ENCODE peak calls at places on chromosomes 6 and 20, in five cellular contexts. One of them, this sample, is unnamed.

GRCh38 chr6:82246802-82247633 is 526 bp downstream of the IBTK start:
- DNase-seq in IMR-90: peak; percentile 30
- DNase-seq in PC-3: peak; percentile 61
- DNase-seq in fibroblast of lung: peak; percentile 55
- DNase-seq in GM23248: peak; percentile 79
- DNase-seq in this sample: no peak

GRCh38 chr20:64116016-64116415 is 8.7 kb upstream of the NPBWR2 start:
- DNase-seq in IMR-90: no peak
- DNase-seq in PC-3: no peak
- DNase-seq in fibroblast of lung: no peak
- DNase-seq in GM23248: no peak
- DNase-seq in this sample: no peak

GRCh38 chr20:38893485-38894090 is 32.6 kb upstream of the FAM83D start:
- DNase-seq in IMR-90: peak; percentile 18
- DNase-seq in PC-3: peak; percentile 75
- DNase-seq in fibroblast of lung: peak; percentile 8
- DNase-seq in GM23248: peak; percentile 63
- DNase-seq in this sample: no peak

GRCh38 chr20:17785007-17785406 is 85.2 kb downstream of the BANF2 start:
- DNase-seq in IMR-90: no peak
- DNase-seq in PC-3: no peak
- DNase-seq in fibroblast of lung: no peak
- DNase-seq in GM23248: no peak
- DNase-seq in this sample: no peak

GRCh38 chr6:134217516-134218140 is 100.3 kb downstream of the SGK1 start:
- DNase-seq in IMR-90: no peak
- DNase-seq in PC-3: no peak
- DNase-seq in fibroblast of lung: peak; percentile 16
- DNase-seq in GM23248: peak; percentile 8
- DNase-seq in this sample: peak; percentile 34

GRCh38 chr6:38909020-38909730 is 139.4 kb upstream of the GLP1R start:
- DNase-seq in IMR-90: no peak
- DNase-seq in PC-3: peak; percentile 5
- DNase-seq in fibroblast of lung: no peak
- DNase-seq in GM23248: no peak
- DNase-seq in this sample: no peak

GRCh38 chr6:153170511-153170910 is 39.4 kb upstream of the RGS17 start:
- DNase-seq in IMR-90: peak; percentile 52
- DNase-seq in PC-3: peak; percentile 80
- DNase-seq in fibroblast of lung: peak; percentile 53
- DNase-seq in GM23248: peak; percentile 85
- DNase-seq in this sample: no peak

GRCh38 chr20:48126227-48126740 is 341.0 kb upstream of the SULF2 start:
- DNase-seq in IMR-90: no peak
- DNase-seq in PC-3: no peak
- DNase-seq in fibroblast of lung: no peak
- DNase-seq in GM23248: no peak
- DNase-seq in this sample: no peak

GRCh38 chr6:153104220-153104619 is 26.9 kb downstream of the RGS17 start:
- DNase-seq in IMR-90: no peak
- DNase-seq in PC-3: no peak
- DNase-seq in fibroblast of lung: peak; percentile 38
- DNase-seq in GM23248: peak; percentile 16
- DNase-seq in this sample: no peak

GRCh38 chr6:16257999-16258708 is 19.8 kb downstream of the GMPR start:
- DNase-seq in IMR-90: peak; percentile 17
- DNase-seq in PC-3: peak; percentile 3
- DNase-seq in fibroblast of lung: no peak
- DNase-seq in GM23248: no peak
- DNase-seq in this sample: no peak

GRCh38 chr6:119533603-119534279 is 184.2 kb upstream of the MAN1A1 start:
- DNase-seq in IMR-90: peak; percentile 82
- DNase-seq in PC-3: peak; percentile 77
- DNase-seq in fibroblast of lung: peak; percentile 60
- DNase-seq in GM23248: peak; percentile 89
- DNase-seq in this sample: no peak

GRCh38 chr6:46103437-46103836 is 26.4 kb upstream of the ENPP4 start:
- DNase-seq in IMR-90: no peak
- DNase-seq in PC-3: peak; percentile 16
- DNase-seq in fibroblast of lung: no peak
- DNase-seq in GM23248: peak; percentile 14
- DNase-seq in this sample: no peak

GRCh38 chr6:52050051-52050405 is 37.4 kb downstream of the PKHD1 start:
- DNase-seq in IMR-90: no peak
- DNase-seq in PC-3: no peak
- DNase-seq in fibroblast of lung: no peak
- DNase-seq in GM23248: no peak
- DNase-seq in this sample: no peak

GRCh38 chr20:25865715-25866656 is 169.3 kb upstream of the ZNF337 start:
- DNase-seq in IMR-90: peak; percentile 41
- DNase-seq in PC-3: peak; percentile 76
- DNase-seq in fibroblast of lung: peak; percentile 49
- DNase-seq in GM23248: peak; percentile 85
- DNase-seq in this sample: peak; percentile 34

GRCh38 chr6:27157461-27158315 is 89.8 kb upstream of the PRSS16 start:
- DNase-seq in IMR-90: peak; percentile 77
- DNase-seq in PC-3: peak; percentile 87
- DNase-seq in fibroblast of lung: peak; percentile 72
- DNase-seq in GM23248: peak; percentile 81
- DNase-seq in this sample: no peak

GRCh38 chr6:22380236-22380635 is 83.4 kb upstream of the PRL start:
- DNase-seq in IMR-90: no peak
- DNase-seq in PC-3: no peak
- DNase-seq in fibroblast of lung: no peak
- DNase-seq in GM23248: no peak
- DNase-seq in this sample: no peak

GRCh38 chr6:138349891-138350290 is 27.8 kb upstream of the SMIM28 start:
- DNase-seq in IMR-90: no peak
- DNase-seq in PC-3: no peak
- DNase-seq in fibroblast of lung: peak; percentile 42
- DNase-seq in GM23248: peak; percentile 24
- DNase-seq in this sample: peak; percentile 76

GRCh38 chr6:142816024-142816423 is 129.0 kb downstream of the HIVEP2 start:
- DNase-seq in IMR-90: peak; percentile 56
- DNase-seq in PC-3: no peak
- DNase-seq in fibroblast of lung: peak; percentile 57
- DNase-seq in GM23248: no peak
- DNase-seq in this sample: no peak

GRCh38 chr20:3413393-3413889 is 6.0 kb upstream of the DNAAF9 start:
- DNase-seq in IMR-90: no peak
- DNase-seq in PC-3: no peak
- DNase-seq in fibroblast of lung: no peak
- DNase-seq in GM23248: no peak
- DNase-seq in this sample: no peak

GRCh38 chr20:16098890-16099639 is 474.2 kb downstream of the KIF16B start:
- DNase-seq in IMR-90: no peak
- DNase-seq in PC-3: peak; percentile 60
- DNase-seq in fibroblast of lung: no peak
- DNase-seq in GM23248: no peak
- DNase-seq in this sample: no peak

GRCh38 chr20:63978319-63979220 is 872 bp downstream of the SAMD10 start:
- DNase-seq in IMR-90: peak; percentile 43
- DNase-seq in PC-3: peak; percentile 92
- DNase-seq in fibroblast of lung: peak; percentile 45
- DNase-seq in GM23248: peak; percentile 45
- DNase-seq in this sample: no peak

GRCh38 chr20:2697768-2698167 is 5.2 kb downstream of the EBF4 start:
- DNase-seq in IMR-90: no peak
- DNase-seq in PC-3: no peak
- DNase-seq in fibroblast of lung: no peak
- DNase-seq in GM23248: no peak
- DNase-seq in this sample: no peak

GRCh38 chr6:21522773-21523490 is 70.6 kb upstream of the SOX4 start:
- DNase-seq in IMR-90: no peak
- DNase-seq in PC-3: peak; percentile 30
- DNase-seq in fibroblast of lung: no peak
- DNase-seq in GM23248: no peak
- DNase-seq in this sample: no peak

GRCh38 chr6:56399672-56400263 is 152.4 kb upstream of the COL21A1 start:
- DNase-seq in IMR-90: no peak
- DNase-seq in PC-3: peak; percentile 27
- DNase-seq in fibroblast of lung: no peak
- DNase-seq in GM23248: no peak
- DNase-seq in this sample: no peak

GRCh38 chr6:2222275-2222842 is 23.0 kb downstream of the GMDS start:
- DNase-seq in IMR-90: no peak
- DNase-seq in PC-3: no peak
- DNase-seq in fibroblast of lung: no peak
- DNase-seq in GM23248: no peak
- DNase-seq in this sample: no peak

DNA sequence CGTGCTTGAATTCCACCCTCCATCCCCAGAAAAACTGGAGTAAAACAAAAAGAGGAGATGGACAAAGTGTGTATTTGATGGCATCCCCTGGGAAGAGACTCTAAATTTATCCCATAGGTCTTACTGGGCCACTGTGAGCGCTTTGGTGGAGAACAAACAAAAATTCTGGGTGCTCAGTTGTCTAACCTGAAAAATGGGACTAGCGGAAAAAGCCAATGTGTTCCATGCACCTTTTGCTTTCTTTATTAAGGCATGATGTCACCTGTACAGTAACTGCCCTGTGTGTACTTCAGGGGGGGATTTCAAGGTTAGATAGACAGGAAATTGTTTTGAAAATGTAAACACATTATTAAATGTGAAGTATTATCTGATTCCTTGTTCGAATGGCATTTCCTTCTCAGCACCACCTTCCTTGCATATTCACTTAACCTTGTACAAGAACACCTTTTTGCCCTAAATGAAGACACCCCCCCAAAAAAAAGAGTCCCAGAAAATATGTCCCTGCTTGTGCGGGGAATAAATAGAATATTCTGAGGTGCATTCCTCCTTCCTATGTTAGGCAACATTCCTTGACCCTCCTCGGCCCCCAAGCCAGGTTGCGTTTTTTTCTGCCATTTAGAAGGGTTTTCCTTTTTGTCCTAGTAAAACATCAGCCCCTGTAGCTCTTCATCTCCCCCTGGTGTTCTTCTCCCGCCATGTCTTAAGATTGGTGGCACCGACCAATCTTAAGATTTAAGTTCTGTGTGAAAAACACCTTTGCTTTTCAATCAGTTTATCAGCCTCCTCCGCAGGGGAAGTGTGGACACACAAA is 1.1 kb upstream of the EDN1 start:
- DNase-seq in IMR-90: peak; percentile 74
- DNase-seq in PC-3: peak; percentile 88
- DNase-seq in fibroblast of lung: peak; percentile 48
- DNase-seq in GM23248: peak; percentile 74
- DNase-seq in this sample: no peak
- H3K9ac ChIP-seq in IMR-90: peak overlapping the region; percentile 89
- H3K9ac ChIP-seq in PC-3: peak overlapping the region; percentile 68
- H3K9ac ChIP-seq in fibroblast of lung: peak overlapping the region; percentile 35
- H3K9ac ChIP-seq in GM23248: peak overlapping the region; percentile 76
- H3K9ac ChIP-seq in this sample: no peak overlapping the region

GRCh38 chr6:47200536-47201334 is 109.0 kb downstream of the TNFRSF21 start:
- DNase-seq in IMR-90: no peak
- DNase-seq in PC-3: no peak
- DNase-seq in fibroblast of lung: peak; percentile 34
- DNase-seq in GM23248: no peak
- DNase-seq in this sample: no peak

GRCh38 chr6:47196113-47196512 is 113.6 kb downstream of the TNFRSF21 start:
- DNase-seq in IMR-90: peak; percentile 28
- DNase-seq in PC-3: no peak
- DNase-seq in fibroblast of lung: peak; percentile 13
- DNase-seq in GM23248: no peak
- DNase-seq in this sample: no peak

GRCh38 chr6:47197672-47198640 is 111.7 kb downstream of the TNFRSF21 start:
- DNase-seq in IMR-90: no peak
- DNase-seq in PC-3: no peak
- DNase-seq in fibroblast of lung: no peak
- DNase-seq in GM23248: no peak
- DNase-seq in this sample: no peak

GRCh38 chr6:47195251-47195650 is 114.5 kb downstream of the TNFRSF21 start:
- DNase-seq in IMR-90: peak; percentile 39
- DNase-seq in PC-3: no peak
- DNase-seq in fibroblast of lung: no peak
- DNase-seq in GM23248: no peak
- DNase-seq in this sample: no peak
- H3K9ac ChIP-seq in IMR-90: no peak overlapping the region
- H3K9ac ChIP-seq in PC-3: no peak overlapping the region
- H3K9ac ChIP-seq in fibroblast of lung: no peak overlapping the region
- H3K9ac ChIP-seq in GM23248: no peak overlapping the region
- H3K9ac ChIP-seq in this sample: no peak overlapping the region

GRCh38 chr6:24358219-24358821 is 461 bp upstream of the DCDC2 start:
- DNase-seq in IMR-90: no peak
- DNase-seq in PC-3: no peak
- DNase-seq in fibroblast of lung: no peak
- DNase-seq in GM23248: no peak
- DNase-seq in this sample: no peak

GRCh38 chr6:24355422-24355821 is 2.4 kb downstream of the DCDC2 start:
- DNase-seq in IMR-90: no peak
- DNase-seq in PC-3: no peak
- DNase-seq in fibroblast of lung: no peak
- DNase-seq in GM23248: no peak
- DNase-seq in this sample: no peak

GRCh38 chr6:24357336-24358218 is at the start of gene DCDC2:
- DNase-seq in IMR-90: no peak
- DNase-seq in PC-3: no peak
- DNase-seq in fibroblast of lung: peak; percentile 21
- DNase-seq in GM23248: peak; percentile 29
- DNase-seq in this sample: no peak

GRCh38 chr6:24356310-24357035 is 1.4 kb downstream of the DCDC2 start:
- DNase-seq in IMR-90: no peak
- DNase-seq in PC-3: no peak
- DNase-seq in fibroblast of lung: no peak
- DNase-seq in GM23248: no peak
- DNase-seq in this sample: no peak

DNA sequence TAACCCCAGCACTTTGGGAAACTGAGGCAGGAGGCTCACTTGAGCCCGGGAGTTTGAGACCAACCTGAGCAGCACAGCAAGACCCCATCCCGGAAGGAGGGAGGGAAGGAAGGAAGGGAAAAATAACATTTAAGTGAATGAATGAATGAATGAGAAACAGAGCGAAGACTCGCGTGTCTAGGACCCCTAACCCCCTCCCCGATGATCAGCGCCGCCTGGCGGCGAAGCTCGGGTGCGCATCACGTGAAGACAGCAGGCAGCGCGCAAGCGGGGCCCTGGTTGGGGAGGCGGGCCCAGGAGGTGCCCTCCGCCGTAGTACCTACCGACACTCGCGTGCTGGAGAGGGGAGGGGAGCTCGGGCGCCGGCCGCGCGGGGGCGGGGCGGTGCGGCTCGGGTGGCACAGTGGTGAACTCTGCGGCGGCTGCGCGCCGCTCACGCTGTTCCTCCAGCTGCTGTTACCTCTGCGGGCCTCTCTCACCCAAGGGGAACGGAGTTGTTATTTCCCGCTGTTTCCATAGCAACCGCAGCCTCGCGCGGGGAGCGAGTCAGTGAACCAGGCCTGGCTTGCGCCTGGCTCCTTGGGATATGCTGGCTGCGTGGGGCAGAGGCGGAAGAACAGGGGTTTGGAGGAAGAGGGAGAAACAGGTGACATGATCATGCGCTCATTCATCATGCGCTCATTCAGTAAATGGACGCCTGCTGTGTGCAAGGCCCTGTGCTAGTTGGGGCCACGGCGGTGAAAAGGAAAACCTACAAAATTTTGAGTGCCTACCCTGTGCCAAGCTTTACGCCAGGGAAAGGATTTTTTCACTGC is 2.0 kb upstream of the DCDC2 start:
- DNase-seq in IMR-90: peak; percentile 65
- DNase-seq in PC-3: peak; percentile 93
- DNase-seq in fibroblast of lung: peak; percentile 80
- DNase-seq in GM23248: peak; percentile 86
- DNase-seq in this sample: no peak
- H3K9ac ChIP-seq in IMR-90: no peak overlapping the region
- H3K9ac ChIP-seq in PC-3: peak overlapping the region; percentile 43
- H3K9ac ChIP-seq in fibroblast of lung: peak overlapping the region; percentile 46
- H3K9ac ChIP-seq in GM23248: peak overlapping the region; percentile 61
- H3K9ac ChIP-seq in this sample: peak overlapping the region; percentile 56

GRCh38 chr6:32950449-32950848 is 2.4 kb downstream of the HLA-DMA start:
- DNase-seq in IMR-90: no peak
- DNase-seq in PC-3: no peak
- DNase-seq in fibroblast of lung: no peak
- DNase-seq in GM23248: no peak
- DNase-seq in this sample: no peak
- H3K9ac ChIP-seq in IMR-90: no peak overlapping the region
- H3K9ac ChIP-seq in PC-3: no peak overlapping the region
- H3K9ac ChIP-seq in fibroblast of lung: no peak overlapping the region
- H3K9ac ChIP-seq in GM23248: no peak overlapping the region
- H3K9ac ChIP-seq in this sample: no peak overlapping the region